ENCODE peak calls at places on chromosomes 7 and 10, in eight cellular contexts. One of them, this sample, is unnamed.
A peak's percentile ranks its signal among the peaks of the same experiment; 100 is the strongest.

GRCh38 chr10:38118072-38118807 is 24.1 kb downstream of the ZNF37A start:
- DNase-seq in ovary: no peak
- DNase-seq in A549: no peak
- DNase-seq in IMR-90: peak; percentile 20
- DNase-seq in body of pancreas: no peak
- DNase-seq in heart left ventricle: no peak
- DNase-seq in endothelial cell of umbilical vein: peak; percentile 11
- DNase-seq in testis: no peak
- DNase-seq in this sample: no peak

GRCh38 chr7:26538683-26539082 is 247.0 kb downstream of the SNX10 start:
- DNase-seq in testis: no peak
- DNase-seq in IMR-90: no peak
- DNase-seq in A549: no peak
- DNase-seq in endothelial cell of umbilical vein: no peak
- DNase-seq in heart left ventricle: no peak
- DNase-seq in body of pancreas: no peak
- DNase-seq in ovary: no peak
- DNase-seq in this sample: no peak

GRCh38 chr7:120617239-120617638 is 240.7 kb downstream of the TSPAN12 start:
- DNase-seq in heart left ventricle: no peak
- DNase-seq in body of pancreas: no peak
- DNase-seq in ovary: no peak
- DNase-seq in testis: no peak
- DNase-seq in endothelial cell of umbilical vein: no peak
- DNase-seq in IMR-90: no peak
- DNase-seq in A549: no peak
- DNase-seq in this sample: no peak

GRCh38 chr10:124676416-124677062 is 67.6 kb downstream of the FAM53B start:
- DNase-seq in IMR-90: no peak
- DNase-seq in A549: no peak
- DNase-seq in body of pancreas: no peak
- DNase-seq in ovary: no peak
- DNase-seq in testis: no peak
- DNase-seq in endothelial cell of umbilical vein: no peak
- DNase-seq in heart left ventricle: no peak
- DNase-seq in this sample: no peak

GRCh38 chr10:93993782-93994668 is at the start of gene PLCE1:
- DNase-seq in endothelial cell of umbilical vein: no peak
- DNase-seq in IMR-90: peak; percentile 19
- DNase-seq in ovary: peak; percentile 44
- DNase-seq in heart left ventricle: peak; percentile 71
- DNase-seq in body of pancreas: peak; percentile 80
- DNase-seq in A549: peak; percentile 71
- DNase-seq in testis: peak; percentile 65
- DNase-seq in this sample: no peak

GRCh38 chr10:71971311-71971731 is 7.1 kb downstream of the CHST3 start:
- DNase-seq in ovary: no peak
- DNase-seq in A549: no peak
- DNase-seq in body of pancreas: no peak
- DNase-seq in heart left ventricle: no peak
- DNase-seq in endothelial cell of umbilical vein: no peak
- DNase-seq in testis: no peak
- DNase-seq in IMR-90: no peak
- DNase-seq in this sample: no peak

GRCh38 chr7:105102557-105103352 is 88.8 kb downstream of the KMT2E start:
- DNase-seq in ovary: no peak
- DNase-seq in IMR-90: no peak
- DNase-seq in heart left ventricle: no peak
- DNase-seq in body of pancreas: no peak
- DNase-seq in endothelial cell of umbilical vein: no peak
- DNase-seq in A549: no peak
- DNase-seq in testis: no peak
- DNase-seq in this sample: no peak

GRCh38 chr10:17263580-17263979 is 35.5 kb downstream of the VIM start:
- DNase-seq in endothelial cell of umbilical vein: no peak
- DNase-seq in body of pancreas: no peak
- DNase-seq in ovary: no peak
- DNase-seq in IMR-90: no peak
- DNase-seq in A549: no peak
- DNase-seq in testis: no peak
- DNase-seq in heart left ventricle: no peak
- DNase-seq in this sample: no peak

GRCh38 chr7:80764132-80764531 is 125.7 kb downstream of the CD36 start:
- DNase-seq in body of pancreas: no peak
- DNase-seq in A549: no peak
- DNase-seq in heart left ventricle: no peak
- DNase-seq in IMR-90: no peak
- DNase-seq in ovary: no peak
- DNase-seq in testis: no peak
- DNase-seq in endothelial cell of umbilical vein: no peak
- DNase-seq in this sample: no peak

GRCh38 chr10:91787810-91788209 is 10.4 kb upstream of the TNKS2 start:
- DNase-seq in IMR-90: no peak
- DNase-seq in endothelial cell of umbilical vein: no peak
- DNase-seq in testis: no peak
- DNase-seq in A549: no peak
- DNase-seq in body of pancreas: no peak
- DNase-seq in heart left ventricle: no peak
- DNase-seq in ovary: no peak
- DNase-seq in this sample: no peak

GRCh38 chr10:32985781-32986350 is 27.8 kb upstream of the ITGB1 start:
- DNase-seq in heart left ventricle: no peak
- DNase-seq in A549: no peak
- DNase-seq in IMR-90: peak; percentile 91
- DNase-seq in body of pancreas: no peak
- DNase-seq in testis: no peak
- DNase-seq in ovary: no peak
- DNase-seq in endothelial cell of umbilical vein: peak; percentile 83
- DNase-seq in this sample: no peak

GRCh38 chr10:77763453-77764430 is 126.1 kb upstream of the KCNMA1 start:
- DNase-seq in IMR-90: no peak
- DNase-seq in body of pancreas: no peak
- DNase-seq in endothelial cell of umbilical vein: no peak
- DNase-seq in heart left ventricle: no peak
- DNase-seq in ovary: no peak
- DNase-seq in testis: no peak
- DNase-seq in A549: no peak
- DNase-seq in this sample: no peak

GRCh38 chr10:725786-726185 is 36.3 kb upstream of the DIP2C start:
- DNase-seq in endothelial cell of umbilical vein: no peak
- DNase-seq in heart left ventricle: no peak
- DNase-seq in ovary: no peak
- DNase-seq in IMR-90: no peak
- DNase-seq in A549: no peak
- DNase-seq in testis: no peak
- DNase-seq in body of pancreas: no peak
- DNase-seq in this sample: no peak

GRCh38 chr7:95723583-95724180 is 48.7 kb upstream of the DYNC1I1 start:
- DNase-seq in testis: peak; percentile 63
- DNase-seq in body of pancreas: peak; percentile 57
- DNase-seq in endothelial cell of umbilical vein: peak; percentile 76
- DNase-seq in heart left ventricle: no peak
- DNase-seq in ovary: peak; percentile 29
- DNase-seq in A549: peak; percentile 51
- DNase-seq in IMR-90: peak; percentile 13
- DNase-seq in this sample: no peak

GRCh38 chr7:116726713-116727431 is 54.9 kb downstream of the MET start:
- DNase-seq in endothelial cell of umbilical vein: no peak
- DNase-seq in A549: no peak
- DNase-seq in heart left ventricle: no peak
- DNase-seq in testis: no peak
- DNase-seq in body of pancreas: no peak
- DNase-seq in IMR-90: no peak
- DNase-seq in ovary: no peak
- DNase-seq in this sample: no peak

GRCh38 chr7:108004220-108005142 is 1.5 kb upstream of the LAMB1 start:
- DNase-seq in A549: peak; percentile 81
- DNase-seq in testis: no peak
- DNase-seq in endothelial cell of umbilical vein: peak; percentile 72
- DNase-seq in ovary: no peak
- DNase-seq in IMR-90: peak; percentile 70
- DNase-seq in body of pancreas: peak; percentile 68
- DNase-seq in heart left ventricle: no peak
- DNase-seq in this sample: no peak

GRCh38 chr10:124087672-124088634 is 5.4 kb downstream of the CHST15 start:
- DNase-seq in body of pancreas: peak; percentile 51
- DNase-seq in ovary: peak; percentile 44
- DNase-seq in A549: no peak
- DNase-seq in heart left ventricle: no peak
- DNase-seq in endothelial cell of umbilical vein: no peak
- DNase-seq in IMR-90: no peak
- DNase-seq in testis: no peak
- DNase-seq in this sample: no peak

GRCh38 chr7:159007308-159008054 is 137.2 kb downstream of the VIPR2 start:
- DNase-seq in IMR-90: no peak
- DNase-seq in heart left ventricle: peak; percentile 42
- DNase-seq in A549: no peak
- DNase-seq in endothelial cell of umbilical vein: no peak
- DNase-seq in ovary: no peak
- DNase-seq in testis: no peak
- DNase-seq in body of pancreas: no peak
- DNase-seq in this sample: no peak

GRCh38 chr10:108862691-108863350 is 1060.5 kb downstream of the XPNPEP1 start:
- DNase-seq in IMR-90: peak; percentile 69
- DNase-seq in ovary: no peak
- DNase-seq in endothelial cell of umbilical vein: no peak
- DNase-seq in testis: no peak
- DNase-seq in A549: no peak
- DNase-seq in body of pancreas: no peak
- DNase-seq in heart left ventricle: no peak
- DNase-seq in this sample: no peak

GRCh38 chr7:72622532-72622931 is 205.5 kb downstream of the TYW1B start:
- DNase-seq in A549: no peak
- DNase-seq in ovary: no peak
- DNase-seq in heart left ventricle: no peak
- DNase-seq in endothelial cell of umbilical vein: no peak
- DNase-seq in testis: no peak
- DNase-seq in body of pancreas: no peak
- DNase-seq in IMR-90: no peak
- DNase-seq in this sample: no peak
- H3K27ac ChIP-seq in A549: no peak overlapping the region
- H3K27ac ChIP-seq in ovary: no peak overlapping the region
- H3K27ac ChIP-seq in heart left ventricle: no peak overlapping the region
- H3K27ac ChIP-seq in endothelial cell of umbilical vein: no peak overlapping the region
- H3K27ac ChIP-seq in testis: no peak overlapping the region
- H3K27ac ChIP-seq in body of pancreas: no peak overlapping the region
- H3K27ac ChIP-seq in IMR-90: no peak overlapping the region
- H3K27ac ChIP-seq in this sample: no peak overlapping the region

DNA sequence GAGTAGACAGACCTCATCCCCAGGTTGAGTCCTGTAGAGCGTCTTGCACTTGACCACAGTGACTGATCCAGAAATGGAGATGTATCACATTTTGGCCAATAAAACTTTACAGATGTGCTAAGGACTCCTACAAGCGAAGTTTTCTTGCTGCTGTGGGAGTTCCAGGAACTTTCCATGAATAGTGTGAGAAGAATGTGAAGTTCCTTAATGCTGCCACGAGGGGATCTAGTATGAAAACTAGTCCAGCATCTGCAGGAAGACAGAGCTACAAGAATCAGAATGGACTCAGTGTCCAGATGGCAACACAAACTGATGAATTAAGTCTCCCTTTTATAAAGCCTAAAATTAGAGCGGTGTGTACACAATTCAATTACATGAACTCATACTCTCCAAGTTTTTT is 14.8 kb upstream of the LSM8 start:
- DNase-seq in testis: no peak
- DNase-seq in endothelial cell of umbilical vein: no peak
- DNase-seq in heart left ventricle: no peak
- DNase-seq in ovary: no peak
- DNase-seq in IMR-90: peak; percentile 41
- DNase-seq in A549: no peak
- DNase-seq in body of pancreas: no peak
- DNase-seq in this sample: no peak
- TF ChIP-seq CTCF in testis: no peak
- TF ChIP-seq CTCF in endothelial cell of umbilical vein: no peak
- TF ChIP-seq CTCF in heart left ventricle: no peak
- TF ChIP-seq CTCF in ovary: no peak
- TF ChIP-seq CTCF in IMR-90: peak; percentile 11
- TF ChIP-seq CTCF in A549: no peak
- TF ChIP-seq CTCF in body of pancreas: no peak
- TF ChIP-seq CTCF in this sample: no peak

DNA sequence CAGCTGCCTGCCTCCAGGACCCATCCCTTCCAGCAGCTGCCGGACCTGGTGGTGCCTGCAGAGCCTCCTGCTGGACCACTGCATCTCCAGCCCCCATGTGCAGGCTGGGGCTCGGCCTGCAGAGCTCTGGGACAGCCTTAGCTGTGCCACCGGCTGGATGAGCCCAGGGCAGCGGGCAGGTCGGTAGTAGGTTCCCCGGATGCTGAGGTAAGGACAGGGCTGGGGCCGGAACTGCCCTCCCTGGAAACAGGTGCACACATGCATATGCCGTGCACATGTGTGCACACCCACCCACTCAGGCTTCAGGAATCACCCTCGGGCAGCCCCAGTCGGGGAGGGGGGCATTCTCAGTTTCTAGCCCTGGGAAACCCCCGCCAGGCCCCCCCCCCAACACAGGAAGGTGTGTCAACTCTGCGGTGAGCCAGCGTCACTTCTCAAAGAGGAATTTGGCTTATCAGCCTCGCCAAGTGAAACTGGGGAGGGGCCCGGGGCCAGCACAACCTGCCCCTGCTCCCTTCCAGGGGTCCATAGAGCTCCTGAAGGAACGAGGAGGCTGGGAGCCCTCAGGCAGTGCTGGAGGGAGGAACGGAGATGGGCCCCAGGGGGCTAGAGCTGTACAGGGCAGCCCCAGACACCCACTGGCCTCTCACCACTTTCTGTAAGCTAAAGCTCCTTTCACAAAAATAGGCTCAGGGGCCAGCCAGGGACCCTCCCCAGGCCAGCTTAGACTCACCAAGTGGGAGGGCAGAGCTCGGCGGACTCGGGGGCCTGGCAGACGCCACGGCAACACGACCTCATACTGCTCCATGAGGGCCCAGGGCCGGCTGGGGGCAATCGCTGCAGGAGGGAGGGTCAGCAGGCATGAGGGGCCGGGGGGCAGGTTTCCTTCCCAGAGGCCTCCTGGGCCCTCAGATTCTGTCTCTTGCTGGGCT is 1.7 kb downstream of the ADAM8 start:
- DNase-seq in A549: no peak
- DNase-seq in testis: no peak
- DNase-seq in endothelial cell of umbilical vein: no peak
- DNase-seq in heart left ventricle: peak; percentile 53
- DNase-seq in ovary: no peak
- DNase-seq in body of pancreas: no peak
- DNase-seq in IMR-90: no peak
- DNase-seq in this sample: no peak
- TF ChIP-seq POLR2A in A549: no peak
- TF ChIP-seq POLR2A in testis: no peak
- TF ChIP-seq POLR2A in endothelial cell of umbilical vein: no peak
- TF ChIP-seq POLR2A in heart left ventricle: no peak
- TF ChIP-seq POLR2A in ovary: no peak
- TF ChIP-seq POLR2A in body of pancreas: no peak
- TF ChIP-seq POLR2A in IMR-90: no peak
- TF ChIP-seq POLR2A in this sample: no peak

DNA sequence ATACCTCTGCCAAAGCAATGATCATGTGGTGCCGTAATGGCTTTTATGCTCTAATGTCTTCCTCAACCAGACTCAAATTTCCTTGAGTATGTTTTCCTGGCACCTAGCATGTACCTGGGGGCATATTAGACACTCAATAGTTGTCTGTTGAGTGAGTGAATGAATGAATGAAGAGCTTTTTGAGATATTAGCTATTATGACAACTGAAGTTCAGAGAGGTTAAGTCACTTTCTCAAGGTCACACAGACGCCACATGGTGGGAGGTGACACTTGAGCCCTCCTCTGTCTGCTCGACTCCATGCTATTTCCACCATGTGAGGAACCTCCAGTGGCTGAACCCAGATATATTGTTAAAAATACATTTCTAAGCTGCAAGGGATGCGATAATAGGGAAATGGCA is 132.1 kb downstream of the PRPF18 start:
- DNase-seq in heart left ventricle: no peak
- DNase-seq in endothelial cell of umbilical vein: no peak
- DNase-seq in IMR-90: no peak
- DNase-seq in ovary: no peak
- DNase-seq in testis: no peak
- DNase-seq in A549: no peak
- DNase-seq in body of pancreas: no peak
- DNase-seq in this sample: no peak
- H3K27ac ChIP-seq in heart left ventricle: peak overlapping the region; percentile 36
- H3K27ac ChIP-seq in endothelial cell of umbilical vein: no peak overlapping the region
- H3K27ac ChIP-seq in IMR-90: peak overlapping the region; percentile 46
- H3K27ac ChIP-seq in ovary: peak overlapping the region; percentile 52
- H3K27ac ChIP-seq in testis: no peak overlapping the region
- H3K27ac ChIP-seq in A549: no peak overlapping the region
- H3K27ac ChIP-seq in body of pancreas: peak overlapping the region; percentile 90
- H3K27ac ChIP-seq in this sample: peak overlapping the region; percentile 65